ENCODE peak calls at places on chromosome 19, in six cellular contexts. L is psoas muscle, S is AG09309, A is fibroblast of lung, M is neural crest cell, T is cardiac fibroblast. Y is an unnamed sample.

GRCh38 chr19:17779281-17779930 is 15.5 kb upstream of the B3GNT3 start:
- DNase-seq in T (peak), M (peak), A (peak), L (no peak), S (no peak), Y (no peak)

GRCh38 chr19:35545001-35545854 is at the start of gene TMEM147:
- DNase-seq in M (peak), T (peak), S (peak), L (peak), A (peak), Y (peak)

GRCh38 chr19:45496349-45496953 is 396 bp downstream of the RTN2 start:
- DNase-seq in L (peak), A (no peak), T (no peak), S (no peak), M (peak), Y (peak)

GRCh38 chr19:33175886-33176669 is 18.1 kb upstream of the LRP3 start:
- DNase-seq in L (peak), S (no peak), T (peak), A (peak), M (no peak), Y (no peak)

GRCh38 chr19:41531438-41532311 is 44.3 kb upstream of the CEACAM21 start:
- DNase-seq in S (no peak), T (peak), A (peak), M (no peak), L (peak), Y (peak)

GRCh38 chr19:30091456-30091855 is 149.4 kb downstream of the URI1 start:
- DNase-seq in M (no peak), L (peak), A (no peak), S (no peak), T (no peak), Y (no peak)

GRCh38 chr19:18460313-18460712 is 22.4 kb upstream of the ISYNA1 start:
- DNase-seq in S (no peak), A (peak), L (peak), M (no peak), T (peak), Y (peak)

GRCh38 chr19:33622809-33623511 is 1.2 kb downstream of the CHST8 start:
- DNase-seq in L (no peak), T (no peak), M (no peak), S (no peak), A (no peak), Y (no peak)

GRCh38 chr19:44624840-44625354 is 11.5 kb downstream of the IGSF23 start:
- DNase-seq in M (no peak), A (no peak), T (no peak), S (no peak), L (no peak), Y (no peak)

DNA sequence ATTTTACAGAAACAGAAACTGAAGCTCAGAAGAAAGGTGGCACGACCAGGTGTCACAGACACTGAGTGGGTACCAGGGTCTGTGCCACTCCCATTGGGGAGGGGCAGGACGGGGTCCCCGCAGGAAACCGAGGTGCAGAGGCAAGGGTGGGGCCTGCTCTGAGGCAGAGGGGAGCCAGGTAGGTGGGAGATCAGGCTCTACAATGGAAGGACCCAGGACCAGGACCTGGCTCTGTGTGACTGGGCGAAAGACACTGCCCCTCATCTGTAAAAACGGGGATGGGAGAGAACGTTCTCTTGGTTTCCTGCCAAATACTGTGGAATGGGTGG is 2.8 kb downstream of the PTGIR start:
- DNase-seq in S (no peak), M (no peak), A (no peak), T (no peak), L (peak), Y (no peak)
- TF ChIP-seq CTCF in S (peak), M (no peak), A (no peak), T (no peak), L (no peak), Y (no peak)

DNA sequence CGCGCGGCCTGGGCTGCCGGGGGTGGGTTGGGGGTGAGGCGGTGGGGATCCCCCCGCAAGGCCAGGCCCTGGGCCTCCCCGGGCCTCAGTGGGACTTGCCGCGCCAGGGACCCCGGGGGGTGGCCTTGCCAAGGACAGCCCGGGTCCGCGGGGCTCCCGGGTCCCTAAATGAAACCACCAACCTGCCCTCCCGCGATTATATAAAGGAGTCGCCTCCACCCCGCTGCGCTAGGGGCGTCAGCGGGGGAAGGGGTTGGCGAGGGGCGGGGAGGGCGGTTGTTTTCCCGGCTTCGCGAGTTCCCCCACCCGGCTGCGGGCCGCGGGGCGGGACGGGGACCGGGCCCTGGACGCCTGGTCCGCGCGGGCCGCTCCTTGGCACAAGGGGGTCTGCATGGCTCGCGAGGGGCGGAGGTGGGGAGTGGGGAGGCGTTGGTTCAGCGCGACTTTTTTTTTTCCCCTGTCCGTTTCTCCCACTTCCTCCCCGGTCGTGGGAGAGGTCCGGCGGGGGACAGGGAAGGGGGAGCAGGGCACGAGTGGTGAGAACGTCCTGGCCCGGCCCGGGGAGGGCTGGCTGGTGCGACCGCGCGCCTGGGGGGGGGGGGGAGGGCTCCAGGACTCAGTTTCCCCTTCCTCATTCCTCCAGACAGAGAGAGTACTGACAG is 828 bp upstream of the ZBTB7A start:
- DNase-seq in S (no peak), L (peak), T (no peak), A (no peak), M (no peak), Y (peak)
- TF ChIP-seq CTCF in S (no peak), L (no peak), T (no peak), A (no peak), M (no peak), Y (peak)

DNA sequence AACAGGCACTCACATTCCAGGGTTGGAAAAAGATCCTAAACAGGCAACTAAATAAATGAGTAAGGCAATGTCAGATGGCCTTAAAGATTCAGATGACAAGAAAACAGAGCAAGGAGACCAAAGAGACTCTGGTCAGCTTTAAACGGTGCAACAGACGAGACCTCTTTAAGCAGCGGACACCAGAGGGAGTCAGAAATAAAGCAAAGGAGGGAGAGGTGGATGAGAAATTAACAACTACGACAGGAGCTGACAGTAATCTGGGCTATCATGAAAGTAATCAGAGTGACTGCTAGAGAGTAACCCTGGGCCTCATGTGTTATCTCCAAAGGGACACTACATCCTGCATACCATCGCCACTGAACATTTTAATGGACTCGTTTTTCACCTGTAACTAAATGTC is 1.1 kb downstream of the ZNF550 start:
- DNase-seq in A (peak), M (no peak), S (peak), T (peak), L (no peak), Y (no peak)
- TF ChIP-seq CTCF in A (peak), M (no peak), S (peak), T (peak), L (no peak), Y (no peak)

DNA sequence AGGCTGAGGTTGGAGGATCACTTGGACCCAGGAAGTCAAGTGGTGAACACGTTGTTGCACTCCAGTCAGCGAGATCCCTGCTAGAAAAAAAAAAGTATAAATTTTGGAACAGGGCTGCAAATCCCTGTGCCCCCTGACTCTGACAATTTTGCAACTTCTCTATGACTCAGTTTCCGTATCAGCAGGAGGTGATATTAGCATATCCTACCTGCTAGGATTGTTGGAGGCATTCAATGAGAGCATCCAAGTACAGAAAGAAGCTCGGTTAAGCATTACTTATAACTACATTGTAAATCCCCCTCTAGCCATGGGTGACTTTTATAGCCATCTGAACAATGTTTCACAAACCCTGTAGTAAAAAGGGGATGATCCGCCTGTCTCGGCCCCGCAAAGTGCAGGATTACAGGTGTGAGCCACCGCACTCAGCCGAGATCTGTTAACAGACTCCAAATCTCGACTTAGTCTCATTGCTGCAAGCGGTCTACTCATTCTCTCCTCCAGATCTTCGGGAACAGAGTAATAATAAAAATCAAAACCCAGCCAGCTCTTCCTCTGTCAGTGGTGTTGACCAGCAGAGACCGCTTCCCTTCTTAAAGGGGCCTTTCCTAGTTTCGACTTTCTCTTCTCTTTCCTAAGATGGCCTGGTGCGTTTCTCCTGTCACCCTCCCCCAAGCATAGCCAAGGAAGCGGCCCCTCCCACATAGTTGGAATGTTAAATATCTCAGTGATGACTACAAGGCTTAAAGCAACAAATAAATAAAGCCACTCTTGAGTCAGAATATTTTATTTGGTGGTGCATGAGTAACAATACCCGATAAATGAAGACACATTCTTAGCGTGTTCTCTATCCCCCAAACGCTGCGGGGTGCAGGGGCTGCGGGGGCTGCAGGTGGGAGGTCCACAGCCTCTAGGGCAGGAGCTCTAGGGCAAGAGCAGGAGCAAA is 10.3 kb upstream of the BICRA start:
- DNase-seq in A (peak), L (peak), M (no peak), S (peak), T (peak), Y (peak)
- TF ChIP-seq CTCF in A (no peak), L (no peak), M (no peak), S (peak), T (no peak), Y (no peak)

DNA sequence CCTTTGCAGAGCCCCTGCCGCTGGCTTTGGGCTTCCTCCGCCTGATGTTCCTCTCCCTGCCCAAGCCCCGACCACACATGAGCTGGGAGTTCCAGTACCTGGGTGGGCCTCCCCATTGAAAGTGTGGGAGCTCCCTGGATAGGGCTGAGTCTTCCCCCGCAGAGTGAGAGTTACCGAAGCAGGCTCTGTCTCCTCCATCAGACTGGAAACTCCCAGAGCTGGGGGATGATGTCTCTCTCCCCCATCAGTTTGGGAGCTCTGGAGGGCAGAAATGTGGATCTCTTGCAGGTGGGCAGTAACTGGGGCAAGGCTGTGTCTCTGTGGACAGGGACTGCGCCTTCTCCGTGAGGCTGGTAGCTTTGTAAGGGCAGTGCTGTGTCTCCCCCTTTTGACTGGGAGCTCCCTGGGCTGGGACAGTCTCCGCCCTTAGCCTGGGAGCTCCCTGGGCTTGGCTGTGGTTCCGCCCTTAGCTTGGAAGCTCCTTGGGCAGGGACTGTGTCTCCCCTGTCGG is 767 bp downstream of the DCAF15 start:
- DNase-seq in M (no peak), T (peak), S (peak), L (no peak), A (peak), Y (peak)
- TF ChIP-seq CTCF in M (no peak), T (no peak), S (peak), L (no peak), A (peak), Y (peak)

GRCh38 chr19:37990362-37990761 is 83.4 kb downstream of the SIPA1L3 start:
- DNase-seq in S (no peak), T (no peak), M (no peak), L (no peak), A (no peak), Y (no peak)

GRCh38 chr19:37986048-37986750 is 79.2 kb downstream of the SIPA1L3 start:
- DNase-seq in S (no peak), T (no peak), L (no peak), A (no peak), M (no peak), Y (no peak)

GRCh38 chr19:37988758-37989635 is 82.0 kb downstream of the SIPA1L3 start:
- DNase-seq in S (no peak), A (no peak), T (no peak), L (no peak), M (no peak), Y (no peak)

GRCh38 chr19:37989855-37990254 is 82.8 kb downstream of the SIPA1L3 start:
- DNase-seq in T (peak), S (no peak), L (no peak), A (no peak), M (no peak), Y (no peak)

GRCh38 chr19:37987356-37988332 is 80.6 kb downstream of the SIPA1L3 start:
- DNase-seq in T (no peak), S (no peak), M (no peak), L (no peak), A (no peak), Y (no peak)
- TF ChIP-seq CTCF in T (peak), S (no peak), M (peak), L (no peak), A (peak), Y (no peak)

GRCh38 chr19:51978882-51979281 is 7.8 kb downstream of the ZNF350 start:
- DNase-seq in T (no peak), S (no peak), L (no peak), A (no peak), M (no peak), Y (no peak)

GRCh38 chr19:51980116-51980736 is 6.4 kb downstream of the ZNF350 start:
- DNase-seq in S (no peak), A (no peak), M (no peak), L (no peak), T (peak), Y (no peak)

GRCh38 chr19:51971624-51972023 is 15.0 kb downstream of the ZNF350 start:
- DNase-seq in T (peak), S (no peak), M (no peak), A (peak), L (no peak), Y (no peak)

GRCh38 chr19:51977346-51977745 is 9.3 kb downstream of the ZNF350 start:
- DNase-seq in L (no peak), M (no peak), T (no peak), A (no peak), S (no peak), Y (no peak)

GRCh38 chr19:51976852-51977251 is 9.8 kb downstream of the ZNF350 start:
- DNase-seq in A (no peak), M (no peak), T (no peak), L (no peak), S (no peak), Y (no peak)
- TF ChIP-seq CTCF in A (no peak), M (no peak), T (no peak), L (no peak), S (no peak), Y (no peak)

GRCh38 chr19:1259206-1259872 is 9.8 kb upstream of the CIRBP start:
- DNase-seq in A (peak), T (peak), S (no peak), L (peak), M (no peak), Y (peak)

GRCh38 chr19:1258161-1258492 is 9.7 kb downstream of the MIDN start:
- DNase-seq in M (no peak), S (no peak), T (no peak), L (no peak), A (no peak), Y (no peak)

GRCh38 chr19:1259873-1260748 is 9.0 kb upstream of the CIRBP start:
- DNase-seq in S (no peak), A (no peak), M (no peak), L (no peak), T (no peak), Y (no peak)

GRCh38 chr19:1257475-1258160 is 9.2 kb downstream of the MIDN start:
- DNase-seq in L (no peak), A (no peak), T (no peak), M (no peak), S (no peak), Y (no peak)

DNA sequence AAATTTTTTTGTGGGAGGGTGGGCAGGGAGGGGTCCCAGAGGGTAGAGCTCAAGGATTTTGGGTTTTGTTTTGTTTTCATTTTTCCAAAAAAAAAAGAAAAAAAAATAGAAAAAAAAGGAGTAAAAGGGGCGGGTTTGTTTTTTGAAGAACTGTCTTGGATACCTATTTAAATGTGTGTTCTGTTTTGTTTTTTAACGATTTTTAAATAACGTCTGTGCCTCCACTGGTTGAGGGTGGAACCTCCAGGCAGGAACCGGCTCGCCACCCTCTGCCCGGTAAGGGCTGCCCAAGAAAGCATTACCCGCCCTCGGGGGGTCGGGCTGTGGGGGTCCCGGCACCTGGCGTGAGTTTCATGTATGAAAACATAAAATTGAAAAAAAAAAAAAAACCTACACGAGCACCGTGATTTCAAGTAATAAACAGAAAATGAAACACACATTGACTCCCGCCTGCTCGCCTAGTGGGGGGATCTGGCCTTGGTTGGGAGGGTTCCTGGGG is 10.4 kb downstream of the MIDN start:
- DNase-seq in T (no peak), M (no peak), S (no peak), A (no peak), L (no peak), Y (no peak)
- TF ChIP-seq CTCF in T (peak), M (no peak), S (no peak), A (no peak), L (no peak), Y (no peak)

Y was measured in heart right ventricle.